ENCODE peak calls at places on chromosomes 6 and 20, in six cellular contexts. S is IMR-90, O is H9, D is neuronal stem cell, H is H1, M is mesenchymal stem cell. B is an unnamed sample.

GRCh38 chr6:134447423-134447822 is 129.5 kb upstream of the SGK1 start:
- DNase-seq in S (peak; percentile 65), O (no peak), D (no peak), H (no peak), M (no peak), B (no peak)

GRCh38 chr20:24867556-24867955 is 81.5 kb upstream of the CST7 start:
- DNase-seq in S (no peak), O (no peak), D (no peak), H (no peak), M (no peak), B (no peak)

GRCh38 chr6:169363590-169363989 is 109.9 kb upstream of the THBS2 start:
- DNase-seq in S (peak; percentile 49), O (no peak), D (no peak), H (no peak), M (no peak), B (no peak)

GRCh38 chr6:13413466-13413862 is 73.9 kb downstream of the GFOD1 start:
- DNase-seq in S (peak; percentile 73), O (no peak), D (no peak), H (no peak), M (no peak), B (no peak)

GRCh38 chr20:21862958-21863357 is 157.5 kb downstream of the PAX1 start:
- DNase-seq in S (no peak), O (no peak), D (no peak), H (no peak), M (no peak), B (no peak)

GRCh38 chr6:44219053-44219814 is 2.5 kb downstream of the MYMX start:
- DNase-seq in S (peak; percentile 55), O (peak; percentile 96), D (peak; percentile 81), H (no peak), M (peak; percentile 87), B (peak; percentile 93)

GRCh38 chr6:149888659-149889058 is 9.3 kb downstream of the RAET1E start:
- DNase-seq in S (peak; percentile 54), O (no peak), D (no peak), H (no peak), M (peak; percentile 16), B (no peak)

GRCh38 chr6:28334272-28335039 is 1.5 kb downstream of the ZSCAN31 start:
- DNase-seq in S (no peak), O (no peak), D (no peak), H (no peak), M (no peak), B (no peak)

GRCh38 chr6:16846399-16846778 is 85.1 kb upstream of the ATXN1 start:
- DNase-seq in S (no peak), O (no peak), D (no peak), H (no peak), M (no peak), B (no peak)

GRCh38 chr6:63514488-63515173 is 57.6 kb upstream of the LOC128125822 start:
- DNase-seq in S (no peak), O (no peak), D (no peak), H (no peak), M (no peak), B (no peak)

GRCh38 chr6:63507096-63507495 is 65.2 kb upstream of the LOC128125822 start:
- DNase-seq in S (no peak), O (no peak), D (no peak), H (no peak), M (no peak), B (no peak)

GRCh38 chr6:63509652-63510352 is 62.5 kb upstream of the LOC128125822 start:
- DNase-seq in S (peak; percentile 35), O (no peak), D (no peak), H (no peak), M (peak; percentile 92), B (no peak)

GRCh38 chr6:63510786-63511185 is 61.5 kb upstream of the LOC128125822 start:
- DNase-seq in S (no peak), O (no peak), D (no peak), H (no peak), M (no peak), B (no peak)

GRCh38 chr6:63510353-63510686 is 62.0 kb upstream of the LOC128125822 start:
- DNase-seq in S (no peak), O (no peak), D (no peak), H (no peak), M (no peak), B (no peak)
- H2BK15ac ChIP-seq in S (no peak overlapping the region), O (no peak overlapping the region), D (no peak overlapping the region), H (no peak overlapping the region), M (no peak overlapping the region), B (no peak overlapping the region)

GRCh38 chr20:41654292-41654691 is 36.1 kb upstream of the CHD6 start:
- DNase-seq in S (no peak), O (no peak), D (no peak), H (no peak), M (no peak), B (no peak)

GRCh38 chr20:41654884-41655283 is 36.7 kb upstream of the CHD6 start:
- DNase-seq in S (peak; percentile 23), O (peak; percentile 63), D (peak; percentile 11), H (no peak), M (peak; percentile 5), B (peak; percentile 58)

GRCh38 chr20:41655966-41656685 is 37.9 kb upstream of the CHD6 start:
- DNase-seq in S (no peak), O (no peak), D (no peak), H (no peak), M (no peak), B (no peak)

GRCh38 chr20:41657655-41658054 is 39.5 kb upstream of the CHD6 start:
- DNase-seq in S (no peak), O (no peak), D (no peak), H (no peak), M (no peak), B (no peak)
- H2BK15ac ChIP-seq in S (no peak overlapping the region), O (no peak overlapping the region), D (no peak overlapping the region), H (no peak overlapping the region), M (no peak overlapping the region), B (no peak overlapping the region)

DNA sequence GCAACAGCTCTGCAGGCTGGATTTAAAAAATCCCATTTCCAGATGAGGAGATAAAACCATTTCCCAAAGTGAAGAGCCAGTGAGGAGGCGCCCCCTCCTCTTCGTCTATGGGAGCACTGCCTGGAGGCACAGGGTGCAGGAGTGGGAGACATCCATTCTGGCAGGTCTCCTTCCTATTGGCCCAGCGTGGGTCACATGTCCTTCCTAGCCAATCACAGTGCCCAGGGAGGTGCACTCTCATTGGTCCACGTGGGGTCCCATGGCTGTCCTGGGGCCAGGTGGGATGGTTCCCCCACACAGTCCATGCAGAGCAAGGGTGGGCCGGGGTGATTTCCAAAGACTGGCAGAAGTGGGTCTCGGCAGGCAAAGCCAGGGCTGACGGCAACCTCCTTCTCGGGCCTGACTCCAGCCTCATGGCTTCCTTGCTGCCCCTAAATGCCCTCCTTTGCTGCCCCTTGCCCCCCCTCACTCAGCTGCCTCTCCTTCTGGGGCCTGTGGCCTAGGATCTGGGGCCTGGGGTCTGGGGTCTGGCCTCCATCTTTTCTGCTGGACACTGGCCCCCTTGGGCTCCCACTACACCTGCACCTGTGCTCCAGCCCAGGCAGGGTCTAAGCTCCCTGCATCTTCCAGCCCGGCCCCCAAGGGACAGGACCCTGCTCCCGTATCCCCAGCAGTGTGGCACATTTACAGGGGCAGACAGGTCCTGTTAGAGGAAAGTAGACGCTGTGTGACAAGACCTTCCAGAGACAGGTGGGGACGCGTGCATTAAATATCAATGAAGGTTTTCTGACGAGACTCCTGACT is 231.7 kb downstream of the TAF4 start:
- DNase-seq in S (no peak), O (no peak), D (no peak), H (no peak), M (no peak), B (no peak)
- H2BK15ac ChIP-seq in S (no peak overlapping the region), O (no peak overlapping the region), D (no peak overlapping the region), H (no peak overlapping the region), M (no peak overlapping the region), B (no peak overlapping the region)

DNA sequence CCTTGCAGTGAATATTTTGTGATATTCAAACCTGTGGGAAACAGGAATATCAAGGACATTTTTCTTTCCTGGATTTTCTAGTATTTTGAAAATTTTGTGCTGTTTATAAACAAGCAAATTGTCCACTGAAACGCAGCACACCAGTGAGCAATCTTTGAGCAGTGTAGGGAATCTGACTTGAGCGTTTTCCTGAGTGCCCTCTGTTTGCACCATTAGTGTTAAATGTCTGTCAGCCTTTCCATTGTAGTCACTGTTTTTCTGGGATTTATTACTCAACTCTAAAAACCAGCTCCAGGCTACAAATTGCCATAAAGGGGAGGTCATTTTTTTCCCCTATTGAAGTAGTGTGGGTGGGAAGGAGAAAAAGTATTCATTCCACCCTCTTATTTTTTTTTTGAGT is 51.6 kb downstream of the TSHZ2 start:
- DNase-seq in S (no peak), O (no peak), D (no peak), H (no peak), M (peak; percentile 38), B (no peak)
- H2BK15ac ChIP-seq in S (no peak overlapping the region), O (no peak overlapping the region), D (no peak overlapping the region), H (no peak overlapping the region), M (no peak overlapping the region), B (no peak overlapping the region)

GRCh38 chr20:17579369-17580039 is 9.6 kb downstream of the DSTN start:
- DNase-seq in S (no peak), O (no peak), D (no peak), H (no peak), M (no peak), B (no peak)
- H2BK15ac ChIP-seq in S (no peak overlapping the region), O (no peak overlapping the region), D (no peak overlapping the region), H (no peak overlapping the region), M (no peak overlapping the region), B (no peak overlapping the region)

DNA sequence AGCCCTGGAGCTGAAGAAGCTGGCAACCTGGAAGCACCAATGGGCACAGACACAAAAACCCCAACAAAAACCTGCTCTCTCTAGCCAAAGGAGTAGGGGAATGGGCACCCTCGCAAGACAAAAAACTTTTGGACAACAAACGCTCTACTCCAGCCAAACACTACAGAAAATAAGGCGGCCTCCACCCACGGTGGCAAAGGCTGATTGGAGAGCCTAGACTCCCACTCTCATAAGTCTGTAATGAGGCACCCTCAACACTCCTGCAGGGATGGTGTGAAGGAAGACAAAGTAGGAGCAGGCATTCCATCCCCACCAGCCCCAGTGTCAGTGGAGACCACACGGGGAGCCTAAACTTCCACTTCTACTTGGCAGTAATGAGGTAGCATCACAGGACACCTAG is 8.8 kb downstream of the TTI1 start:
- DNase-seq in S (no peak), O (no peak), D (no peak), H (no peak), M (no peak), B (no peak)
- H2BK15ac ChIP-seq in S (no peak overlapping the region), O (no peak overlapping the region), D (no peak overlapping the region), H (no peak overlapping the region), M (no peak overlapping the region), B (no peak overlapping the region)